ENCODE peak calls at places on chromosomes 13 and 19, in nine cellular contexts. K is left lung; J is stimulated activated CD4-positive, alpha-beta T cell treated with anti-CD3 and anti-CD28 coated beads, Interleukin-4, amount 100 ng/mL, for 1 hour; A is AG08396; M is foreskin fibroblast; W is RCC 7860; Y is non-pigmented ciliary epithelial cell; V is hypothalamus; X is activated T-cell treated with anti-CD3 and anti-CD28 coated beads for 1 hour. I is an unnamed sample.

GRCh38 chr13:96397807-96398206 is 307.9 kb downstream of the HS6ST3 start:
- DNase-seq in K (no peak), J (no peak), A (no peak), M (no peak), W (no peak), Y (no peak), V (no peak), X (no peak), I (no peak)

GRCh38 chr13:30805132-30805537 is 69.8 kb downstream of the ALOX5AP start:
- DNase-seq in K (no peak), J (no peak), A (no peak), M (no peak), W (no peak), Y (no peak), V (no peak), X (no peak), I (no peak)

GRCh38 chr13:51840141-51840540 is 4.8 kb downstream of the TMEM272 start:
- DNase-seq in K (no peak), J (no peak), A (no peak), M (no peak), W (no peak), Y (no peak), V (no peak), X (no peak), I (no peak)

GRCh38 chr13:105465745-105466144 is 1069.7 kb downstream of the EFNB2 start:
- DNase-seq in K (no peak), J (no peak), A (no peak), M (no peak), W (no peak), Y (no peak), V (no peak), X (no peak), I (no peak)

GRCh38 chr13:60562081-60562764 is 165.2 kb downstream of the TDRD3 start:
- DNase-seq in K (no peak), J (no peak), A (no peak), M (no peak), W (no peak), Y (no peak), V (no peak), X (no peak), I (no peak)

GRCh38 chr19:49425922-49426592 is 869 bp downstream of the GFY start:
- DNase-seq in K (no peak), J (peak), A (no peak), M (no peak), W (no peak), Y (no peak), V (no peak), X (no peak), I (no peak)

GRCh38 chr13:69603144-69603853 is 504.3 kb upstream of the ATXN8OS start:
- DNase-seq in K (no peak), J (no peak), A (no peak), M (no peak), W (no peak), Y (no peak), V (no peak), X (no peak), I (no peak)

GRCh38 chr19:51002542-51003311 is 1.3 kb upstream of the KLK8 start:
- DNase-seq in K (no peak), J (no peak), A (no peak), M (no peak), W (no peak), Y (no peak), V (no peak), X (no peak), I (peak)

GRCh38 chr19:14048439-14049153 is 13.3 kb downstream of the PALM3 start:
- DNase-seq in K (no peak), J (peak), A (peak), M (peak), W (peak), Y (no peak), V (no peak), X (peak), I (no peak)

GRCh38 chr13:111586291-111586690 is 265.8 kb downstream of the TEX29 start:
- DNase-seq in K (no peak), J (no peak), A (no peak), M (no peak), W (no peak), Y (no peak), V (no peak), X (no peak), I (no peak)

GRCh38 chr19:49541914-49542313 is 14.1 kb downstream of the RCN3 start:
- DNase-seq in K (no peak), J (no peak), A (no peak), M (no peak), W (no peak), Y (no peak), V (no peak), X (no peak), I (no peak)

GRCh38 chr13:49641810-49642291 is 13.5 kb downstream of the ARL11 start:
- DNase-seq in K (peak), J (no peak), A (peak), M (peak), W (no peak), Y (peak), V (no peak), X (no peak), I (peak)

GRCh38 chr19:2575734-2576481 is 100.0 kb downstream of the GADD45B start:
- DNase-seq in K (peak), J (no peak), A (peak), M (peak), W (no peak), Y (no peak), V (no peak), X (no peak), I (peak)

GRCh38 chr19:45632468-45633196 is 6.6 kb downstream of the EML2 start:
- DNase-seq in K (peak), J (peak), A (peak), M (peak), W (peak), Y (no peak), V (no peak), X (no peak), I (peak)